ENCODE peak calls at places on chromosomes 12 and 14, in ten cellular contexts. L is heart left ventricle; H is tibial artery; X is GM12865; K is AG04450; A is CD8-positive, alpha-beta T cell; F is fibroblast of the aortic adventitia; O is mucosa of descending colon; M is kidney; T is lower leg skin. Z is an unnamed sample.

GRCh38 chr14:39203659-39204606 is 28.9 kb downstream of the PNN start:
- DNase-seq in L (no peak), H (no peak), X (no peak), K (no peak), A (no peak), F (no peak), O (peak; percentile 82), M (no peak), T (no peak), Z (no peak)

GRCh38 chr14:54651018-54651351 is 84.1 kb downstream of the SAMD4A start:
- DNase-seq in L (no peak), H (no peak), X (no peak), K (no peak), A (no peak), F (no peak), O (no peak), M (no peak), T (no peak), Z (no peak)

GRCh38 chr14:63459738-63460137 is 83.4 kb downstream of the PPP2R5E start:
- DNase-seq in L (no peak), H (no peak), X (no peak), K (no peak), A (no peak), F (no peak), O (no peak), M (no peak), T (no peak), Z (no peak)

GRCh38 chr12:57735952-57736742 is 2.4 kb downstream of the AGAP2 start:
- DNase-seq in L (peak; percentile 65), H (no peak), X (no peak), K (no peak), A (no peak), F (no peak), O (no peak), M (no peak), T (no peak), Z (no peak)

GRCh38 chr12:105561981-105562726 is 231.7 kb downstream of the C12orf75 start:
- DNase-seq in L (peak; percentile 13), H (no peak), X (no peak), K (peak; percentile 62), A (no peak), F (peak; percentile 86), O (peak; percentile 20), M (peak; percentile 83), T (peak; percentile 86), Z (peak; percentile 54)

GRCh38 chr12:110658242-110658641 is 30.7 kb downstream of the HVCN1 start:
- DNase-seq in L (no peak), H (no peak), X (no peak), K (no peak), A (no peak), F (no peak), O (no peak), M (no peak), T (no peak), Z (no peak)

GRCh38 chr12:16509411-16509810 is 96.6 kb downstream of the LMO3 start:
- DNase-seq in L (no peak), H (no peak), X (no peak), K (no peak), A (no peak), F (no peak), O (no peak), M (no peak), T (no peak), Z (no peak)

GRCh38 chr12:105928436-105928835 is 210.3 kb downstream of the NUAK1 start:
- DNase-seq in L (no peak), H (no peak), X (no peak), K (no peak), A (no peak), F (no peak), O (peak; percentile 65), M (peak; percentile 92), T (no peak), Z (no peak)

GRCh38 chr14:56808314-56809201 is 1.7 kb downstream of the OTX2 start:
- DNase-seq in L (no peak), H (no peak), X (no peak), K (no peak), A (no peak), F (no peak), O (no peak), M (no peak), T (no peak), Z (no peak)

GRCh38 chr12:52975820-52976573 is 27.1 kb downstream of the KRT18 start:
- DNase-seq in L (no peak), H (no peak), X (no peak), K (no peak), A (no peak), F (no peak), O (peak; percentile 77), M (no peak), T (no peak), Z (no peak)

GRCh38 chr12:125856366-125856765 is 791.1 kb downstream of the AACS start:
- DNase-seq in L (no peak), H (no peak), X (no peak), K (no peak), A (no peak), F (no peak), O (no peak), M (no peak), T (no peak), Z (no peak)

GRCh38 chr12:42846782-42847181 is 257.2 kb upstream of the PRICKLE1 start:
- DNase-seq in L (no peak), H (no peak), X (no peak), K (no peak), A (no peak), F (no peak), O (no peak), M (no peak), T (no peak), Z (no peak)

DNA sequence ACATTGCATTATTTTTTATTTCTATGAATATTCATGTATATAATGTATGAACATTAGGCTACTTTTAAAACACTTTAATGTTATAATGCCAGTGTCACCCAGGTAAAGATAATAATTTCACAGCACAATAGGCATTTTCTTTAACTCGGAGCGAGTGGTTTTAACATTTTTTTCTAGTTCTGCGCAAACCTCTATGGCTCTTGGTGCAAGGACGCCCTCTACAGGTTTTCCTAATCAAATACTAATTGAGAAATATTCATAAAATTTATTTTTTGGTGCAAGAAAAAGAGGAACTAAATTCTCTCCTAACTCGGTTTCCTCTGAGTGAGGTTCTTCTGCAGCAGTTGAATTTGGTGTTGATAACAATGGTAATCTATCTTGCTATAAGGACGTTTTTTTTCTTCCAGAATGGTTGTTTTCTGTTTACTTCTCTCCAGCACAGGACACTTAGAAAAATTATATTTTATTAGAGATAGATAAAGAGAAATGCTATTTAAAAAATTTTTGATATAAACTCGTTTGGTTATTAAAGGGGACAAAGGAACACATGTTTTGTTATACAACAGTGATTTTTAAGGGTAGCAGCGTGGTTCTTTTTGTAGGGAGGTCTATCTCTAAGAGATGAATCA is 2.4 kb upstream of the WIF1 start:
- DNase-seq in L (no peak), H (no peak), X (peak; percentile 56), K (no peak), A (no peak), F (peak; percentile 54), O (peak; percentile 17), M (no peak), T (no peak), Z (no peak)
- TF ChIP-seq CTCF in L (peak; percentile 36), H (peak; percentile 29), X (peak; percentile 54), K (peak; percentile 73), A (peak; percentile 44), F (peak; percentile 67), O (no peak), M (no peak), T (no peak), Z (peak; percentile 73)

GRCh38 chr12:122837306-122838265 is 2.3 kb downstream of the HIP1R start:
- DNase-seq in L (no peak), H (no peak), X (no peak), K (no peak), A (no peak), F (no peak), O (peak; percentile 56), M (no peak), T (no peak), Z (no peak)
- H3K4me3 ChIP-seq in L (no peak overlapping the region), H (no peak overlapping the region), X (no peak overlapping the region), K (no peak overlapping the region), A (peak overlapping the region; percentile 94), F (no peak overlapping the region), O (no peak overlapping the region), M (peak overlapping the region; percentile 84), T (no peak overlapping the region), Z (no peak overlapping the region)

DNA sequence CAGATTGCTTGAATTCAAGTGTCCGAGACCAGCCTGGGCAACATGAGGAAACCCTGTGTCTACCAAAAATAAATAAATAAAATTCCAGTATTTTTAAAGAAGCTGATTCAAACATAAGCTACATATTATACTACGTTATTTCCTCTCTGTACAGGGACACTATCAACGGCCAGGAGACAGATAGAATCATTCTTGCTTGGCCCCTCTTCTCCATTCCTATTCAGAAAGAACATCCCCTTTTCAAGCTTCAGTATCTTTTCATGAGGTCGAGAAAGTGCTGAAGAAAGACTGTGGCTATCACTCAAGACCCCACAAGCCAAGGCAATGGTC is 314 bp upstream of the DHRS7 start:
- DNase-seq in L (no peak), H (no peak), X (no peak), K (no peak), A (no peak), F (no peak), O (no peak), M (no peak), T (no peak), Z (no peak)
- TF ChIP-seq CTCF in L (no peak), H (no peak), X (no peak), K (no peak), A (no peak), F (no peak), O (peak; percentile 23), M (no peak), T (no peak), Z (no peak)

GRCh38 chr12:75533239-75533638 is 21.8 kb upstream of the KRR1 start:
- DNase-seq in L (no peak), H (no peak), X (no peak), K (no peak), A (no peak), F (no peak), O (no peak), M (no peak), T (no peak), Z (no peak)
- H3K4me3 ChIP-seq in L (no peak overlapping the region), H (no peak overlapping the region), X (no peak overlapping the region), K (no peak overlapping the region), A (no peak overlapping the region), F (no peak overlapping the region), O (no peak overlapping the region), M (no peak overlapping the region), T (no peak overlapping the region), Z (no peak overlapping the region)

DNA sequence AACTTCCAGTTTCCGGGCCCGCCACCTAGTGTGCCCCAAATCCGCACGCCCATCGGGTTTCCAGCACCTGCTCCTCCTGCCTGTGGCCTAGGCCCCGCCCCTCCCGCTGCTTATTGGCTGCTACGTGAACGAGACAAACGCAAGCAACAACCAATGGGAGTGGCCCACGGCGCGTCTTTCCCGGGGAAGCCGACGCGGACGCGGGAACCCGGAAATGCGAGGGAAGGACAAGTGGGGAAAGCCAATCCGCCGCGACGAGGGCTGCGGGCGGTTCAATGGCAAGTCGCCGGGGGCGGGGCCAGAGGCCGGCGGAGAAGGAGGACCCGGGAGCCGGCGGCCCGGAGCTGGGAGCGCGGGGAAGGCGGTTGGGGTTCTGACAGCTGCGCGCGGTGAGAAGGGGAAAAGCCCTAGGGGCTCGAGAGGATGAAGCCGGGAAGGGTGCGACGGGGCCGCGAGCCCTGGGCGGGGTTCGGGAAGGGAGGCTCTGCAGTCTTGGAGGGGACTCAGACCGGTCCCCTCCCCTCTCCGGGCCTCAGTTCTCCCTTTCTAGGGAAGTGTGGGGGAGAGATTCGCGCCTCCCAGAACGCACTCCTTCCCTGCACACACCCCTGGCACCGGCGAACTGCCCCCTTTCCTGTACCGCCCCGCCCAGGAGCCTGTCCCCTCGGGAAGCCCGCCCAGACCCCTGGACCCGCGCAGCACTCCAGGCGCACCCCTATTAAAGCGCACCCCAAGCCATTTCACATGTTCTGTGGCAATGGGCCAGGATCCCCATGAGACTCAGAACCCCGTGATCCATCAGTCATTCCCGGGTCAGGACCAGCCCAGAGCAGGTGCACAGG is at the start of gene FICD:
- DNase-seq in L (peak; percentile 100), H (peak; percentile 100), X (peak; percentile 99), K (peak; percentile 92), A (peak; percentile 98), F (peak; percentile 96), O (peak; percentile 100), M (peak; percentile 100), T (peak; percentile 100), Z (peak; percentile 92)
- TF ChIP-seq CTCF in L (no peak), H (no peak), X (no peak), K (no peak), A (no peak), F (no peak), O (no peak), M (peak; percentile 22), T (no peak), Z (no peak)

Z was measured in retinal pigment epithelial cell.